ENCODE peak calls at places on chromosomes 5 and 9, in eight cellular contexts. L, R, K, A, B, Y, J and W are unnamed samples.

GRCh38 chr5:174998131-174998730 is 273.8 kb downstream of the MSX2 start:
- DNase-seq in K (no peak), L (no peak), B (no peak), R (no peak), A (peak; percentile 16), J (no peak), Y (no peak), W (no peak)

GRCh38 chr9:100498592-100498991 is 25.6 kb downstream of the TMEFF1 start:
- DNase-seq in A (no peak), Y (no peak), K (peak; percentile 38), L (peak; percentile 29), R (peak; percentile 41), J (no peak), B (no peak), W (no peak)

GRCh38 chr5:148011407-148012124 is 52.2 kb upstream of the SPINK5 start:
- DNase-seq in J (no peak), B (no peak), R (peak; percentile 95), Y (peak; percentile 19), A (no peak), K (peak; percentile 76), L (peak; percentile 13), W (no peak)

GRCh38 chr9:83649080-83649479 is 26.1 kb downstream of the IDNK start:
- DNase-seq in A (peak; percentile 68), J (peak; percentile 70), R (peak; percentile 54), K (peak; percentile 50), B (peak; percentile 68), L (peak; percentile 53), Y (peak; percentile 68), W (no peak)

GRCh38 chr9:126146254-126147145 is 180.1 kb upstream of the MVB12B start:
- DNase-seq in Y (peak; percentile 78), R (peak; percentile 36), K (no peak), B (no peak), A (no peak), L (no peak), J (no peak), W (peak; percentile 54)

GRCh38 chr5:173916233-173916632 is 28.1 kb downstream of the CPEB4 start:
- DNase-seq in Y (no peak), L (no peak), K (no peak), A (no peak), J (no peak), R (no peak), B (no peak), W (no peak)

GRCh38 chr9:124975131-124975530 is 34.2 kb upstream of the GOLGA1 start:
- DNase-seq in Y (no peak), K (peak; percentile 40), B (no peak), A (no peak), R (no peak), L (peak; percentile 27), J (no peak), W (no peak)

GRCh38 chr9:81971727-81972126 is 16.8 kb upstream of the SPATA31D1 start:
- DNase-seq in K (no peak), B (no peak), J (no peak), R (no peak), A (no peak), Y (no peak), L (no peak), W (no peak)

GRCh38 chr9:81557957-81558791 is 131.2 kb downstream of the TLE1 start:
- DNase-seq in Y (no peak), A (no peak), B (no peak), L (peak; percentile 93), J (no peak), K (peak; percentile 89), R (peak; percentile 46), W (no peak)

DNA sequence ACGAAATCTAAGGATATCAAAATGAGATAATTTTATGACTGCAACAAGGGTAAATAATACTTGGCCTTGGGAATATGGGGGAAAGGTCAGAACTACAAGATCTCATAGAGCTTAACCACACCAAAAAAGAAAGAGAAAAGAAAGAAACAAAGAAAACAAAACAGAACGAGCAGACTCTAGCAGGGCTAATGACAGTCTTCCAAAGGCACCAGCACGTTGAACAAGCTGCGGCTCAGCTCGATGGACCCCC is 704 bp downstream of the AK3 start:
- DNase-seq in B (no peak), Y (no peak), J (no peak), K (peak; percentile 38), L (peak; percentile 30), R (no peak), A (no peak), W (no peak)
- H3K4me3 ChIP-seq in B (peak overlapping the region; percentile 85), Y (peak overlapping the region; percentile 46), J (peak overlapping the region; percentile 94), K (peak overlapping the region; percentile 83), L (peak overlapping the region; percentile 80), R (peak overlapping the region; percentile 78), A (peak overlapping the region; percentile 84), W (peak overlapping the region; percentile 96)

GRCh38 chr5:1804001-1804690 is 2.9 kb downstream of the NDUFS6 start:
- DNase-seq in A (no peak), Y (no peak), J (peak; percentile 35), K (no peak), R (no peak), L (peak; percentile 46), B (no peak), W (no peak)
- H3K4me3 ChIP-seq in A (no peak overlapping the region), Y (no peak overlapping the region), J (no peak overlapping the region), K (no peak overlapping the region), R (no peak overlapping the region), L (no peak overlapping the region), B (peak overlapping the region; percentile 17), W (no peak overlapping the region)

GRCh38 chr5:122608222-122608621 is 166.7 kb upstream of the SNX2 start:
- DNase-seq in J (no peak), K (no peak), A (no peak), B (no peak), Y (no peak), R (peak; percentile 25), L (no peak), W (no peak)

GRCh38 chr5:122615832-122616231 is 159.0 kb upstream of the SNX2 start:
- DNase-seq in K (no peak), R (no peak), Y (no peak), B (no peak), A (no peak), L (no peak), J (no peak), W (no peak)

GRCh38 chr5:122611401-122611800 is 163.5 kb upstream of the SNX2 start:
- DNase-seq in A (no peak), K (no peak), B (no peak), Y (no peak), J (no peak), L (no peak), R (no peak), W (no peak)

GRCh38 chr5:122615146-122615545 is 159.7 kb upstream of the SNX2 start:
- DNase-seq in B (no peak), L (no peak), A (no peak), J (no peak), Y (no peak), K (no peak), R (no peak), W (no peak)

GRCh38 chr5:122612901-122613300 is 162.0 kb upstream of the SNX2 start:
- DNase-seq in A (no peak), Y (no peak), L (no peak), B (no peak), J (no peak), R (no peak), K (no peak), W (no peak)
- H3K4me3 ChIP-seq in A (no peak overlapping the region), Y (no peak overlapping the region), L (no peak overlapping the region), B (no peak overlapping the region), J (no peak overlapping the region), R (no peak overlapping the region), K (no peak overlapping the region), W (no peak overlapping the region)

GRCh38 chr5:88144219-88145040 is 124.2 kb downstream of the TMEM161B start:
- DNase-seq in Y (no peak), K (no peak), J (no peak), A (peak; percentile 1), R (no peak), L (no peak), B (no peak), W (peak; percentile 55)

GRCh38 chr5:88145603-88146467 is 122.8 kb downstream of the TMEM161B start:
- DNase-seq in J (no peak), R (peak; percentile 36), Y (peak; percentile 45), K (no peak), A (peak; percentile 17), B (no peak), L (no peak), W (peak; percentile 46)

GRCh38 chr5:88142801-88143692 is 125.6 kb downstream of the TMEM161B start:
- DNase-seq in L (no peak), Y (no peak), A (peak; percentile 4), R (no peak), K (no peak), J (peak; percentile 76), B (no peak), W (no peak)

GRCh38 chr5:88145205-88145602 is 123.4 kb downstream of the TMEM161B start:
- DNase-seq in K (no peak), R (no peak), A (peak; percentile 12), L (no peak), Y (no peak), J (no peak), B (no peak), W (peak; percentile 29)

DNA sequence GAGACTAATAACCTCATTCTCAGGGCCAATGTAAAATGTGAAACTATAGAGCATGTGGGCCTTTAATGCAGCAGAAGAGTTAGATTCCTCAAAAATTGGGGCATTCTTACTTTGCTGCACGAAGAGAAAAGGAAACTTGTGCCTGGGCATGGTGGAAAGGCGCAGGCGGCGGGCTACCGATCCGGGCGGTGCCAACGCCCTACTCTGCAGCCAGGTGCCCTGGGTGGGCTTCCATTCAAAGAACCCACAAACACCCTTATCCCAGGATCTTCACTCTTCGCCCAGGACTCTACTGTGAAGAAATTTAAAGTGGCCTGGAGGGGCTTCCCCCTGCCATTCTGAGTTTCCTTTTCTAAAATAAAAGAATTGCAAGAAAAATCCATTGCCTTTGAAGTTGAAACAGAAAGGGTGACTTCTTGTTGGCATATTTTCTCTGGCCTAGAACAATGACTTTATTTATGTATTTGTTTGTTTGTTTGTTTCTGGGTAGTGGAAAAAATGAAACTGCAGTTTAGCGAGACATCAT is 124.9 kb downstream of the TMEM161B start:
- DNase-seq in Y (no peak), A (no peak), L (no peak), R (no peak), K (no peak), J (no peak), B (no peak), W (peak; percentile 47)
- H3K4me3 ChIP-seq in Y (no peak overlapping the region), A (no peak overlapping the region), L (no peak overlapping the region), R (no peak overlapping the region), K (no peak overlapping the region), J (peak overlapping the region; percentile 53), B (peak overlapping the region; percentile 68), W (peak overlapping the region; percentile 18)

DNA sequence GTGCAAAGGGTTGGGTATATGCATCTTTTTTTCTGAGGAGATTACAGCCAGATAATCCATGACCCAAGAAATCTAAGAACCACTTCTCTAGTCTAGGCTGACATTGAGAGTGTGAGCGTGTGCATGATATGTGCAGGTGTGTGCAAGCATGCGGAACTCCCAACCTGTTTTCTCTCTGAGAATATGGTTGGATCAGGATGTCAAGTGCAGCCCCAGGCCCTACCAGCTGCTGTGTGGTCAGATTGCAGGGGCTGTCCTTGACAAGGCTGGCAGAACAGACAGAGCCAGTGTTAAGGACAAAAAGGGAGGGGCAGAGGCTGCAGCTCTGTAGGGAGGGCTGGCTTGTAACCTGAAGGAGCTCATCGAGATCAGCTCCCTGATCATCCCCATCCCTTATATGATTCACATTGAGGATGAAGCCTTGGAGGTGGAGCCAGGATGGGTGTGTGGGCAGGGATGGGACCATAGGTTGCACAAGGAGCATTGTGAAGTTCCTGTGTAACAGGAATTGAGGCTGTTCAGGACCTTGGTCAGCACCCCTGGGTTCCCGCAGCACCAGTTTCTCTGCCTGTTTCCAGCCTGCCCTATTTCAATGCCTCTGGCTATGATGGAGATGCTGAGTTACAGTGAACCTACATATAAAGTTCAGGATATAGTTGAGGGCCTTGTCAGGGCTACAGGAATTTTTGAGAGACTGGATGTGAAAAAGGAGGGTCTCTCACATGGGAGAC is 52.6 kb upstream of the ARAP3 start:
- DNase-seq in J (no peak), A (peak; percentile 24), L (peak; percentile 74), R (peak; percentile 90), Y (peak; percentile 83), B (no peak), K (peak; percentile 63), W (no peak)
- H3K4me3 ChIP-seq in J (no peak overlapping the region), A (no peak overlapping the region), L (no peak overlapping the region), R (no peak overlapping the region), Y (no peak overlapping the region), B (no peak overlapping the region), K (no peak overlapping the region), W (no peak overlapping the region)